ENCODE peak calls at places on chromosomes 3 and 15, in four cellular contexts. X, A, B and C are unnamed samples.

GRCh38 chr15:49832421-49832980 is 211.7 kb downstream of the DTWD1 start:
- DNase-seq in X (peak), B (no peak), A (no peak), C (peak)

GRCh38 chr15:90572893-90573292 is 43.2 kb downstream of the CRTC3 start:
- DNase-seq in B (no peak), A (no peak), X (no peak), C (no peak)

GRCh38 chr3:54550216-54550977 is 377.5 kb downstream of the LRTM1 start:
- DNase-seq in A (no peak), B (no peak), X (no peak), C (no peak)

GRCh38 chr15:52503788-52504496 is 24.7 kb downstream of the MYO5A start:
- DNase-seq in A (peak), B (no peak), X (no peak), C (no peak)

GRCh38 chr15:62250176-62250575 is 85.1 kb upstream of the C2CD4B start:
- DNase-seq in A (no peak), X (no peak), B (no peak), C (no peak)

GRCh38 chr3:151580592-151580991 is 119.7 kb upstream of the IGSF10 start:
- DNase-seq in X (no peak), A (no peak), B (no peak), C (no peak)

GRCh38 chr3:20975221-20975620 is 775.8 kb downstream of the ZNF385D start:
- DNase-seq in B (no peak), X (no peak), A (no peak), C (no peak)

GRCh38 chr15:43977072-43977884 is 150.5 kb downstream of the WDR76 start:
- DNase-seq in A (peak), B (no peak), X (peak), C (no peak)

GRCh38 chr3:104005815-104006214 is 1360.9 kb upstream of the ALCAM start:
- DNase-seq in X (peak), B (no peak), A (no peak), C (no peak)

GRCh38 chr15:86797135-86797534 is 717.5 kb downstream of the AGBL1 start:
- DNase-seq in B (no peak), X (no peak), A (no peak), C (no peak)

GRCh38 chr15:31857194-31857593 is 173.1 kb upstream of the CHRNA7 start:
- DNase-seq in A (no peak), B (no peak), X (no peak), C (peak)

GRCh38 chr3:188352196-188352927 is 198.4 kb downstream of the LPP start:
- DNase-seq in A (no peak), X (no peak), B (no peak), C (no peak)

GRCh38 chr3:50297896-50298725 is 1.1 kb downstream of the HYAL3 start:
- DNase-seq in X (no peak), B (no peak), A (no peak), C (no peak)

GRCh38 chr3:901953-902778 is 190.7 kb upstream of the CNTN6 start:
- DNase-seq in B (peak), A (no peak), X (no peak), C (no peak)

GRCh38 chr3:48685293-48685602 is 467 bp downstream of the NCKIPSD start:
- DNase-seq in B (no peak), A (no peak), X (no peak), C (no peak)

GRCh38 chr3:159948423-159949140 is 40.1 kb upstream of the IL12A start:
- DNase-seq in X (no peak), A (no peak), B (no peak), C (no peak)

GRCh38 chr15:32674681-32675080 is 33.2 kb downstream of the SCG5 start:
- DNase-seq in B (no peak), A (no peak), X (no peak), C (no peak)

GRCh38 chr3:34015204-34016142 is 217.0 kb downstream of the PDCD6IP start:
- DNase-seq in A (no peak), X (peak), B (no peak), C (peak)

GRCh38 chr3:27494784-27495183 is 10.6 kb upstream of the SLC4A7 start:
- DNase-seq in X (no peak), A (no peak), B (no peak), C (no peak)

GRCh38 chr3:192879346-192880031 is 38.2 kb downstream of the MB21D2 start:
- DNase-seq in B (no peak), A (no peak), X (peak), C (peak)

GRCh38 chr3:42099020-42099765 is 8.0 kb downstream of the TRAK1 start:
- DNase-seq in B (no peak), A (no peak), X (no peak), C (no peak)

GRCh38 chr3:98545940-98546339 is 14.2 kb downstream of the GPR15 start:
- DNase-seq in B (no peak), A (no peak), X (no peak), C (no peak)

GRCh38 chr3:161254861-161255260 is 33.8 kb downstream of the NMD3 start:
- DNase-seq in B (no peak), A (no peak), X (no peak), C (no peak)

GRCh38 chr3:129975332-129976090 is 991 bp downstream of the TRH start:
- DNase-seq in X (no peak), B (no peak), A (no peak), C (peak)

GRCh38 chr15:57881361-57881760 is 174.8 kb downstream of the POLR2M start:
- DNase-seq in A (no peak), B (no peak), X (no peak), C (no peak)

GRCh38 chr15:60370105-60370803 is 27.5 kb downstream of the ANXA2 start:
- DNase-seq in B (no peak), X (no peak), A (no peak), C (no peak)

GRCh38 chr3:71262368-71263265 is 320.9 kb downstream of the FOXP1 start:
- DNase-seq in B (no peak), A (no peak), X (peak), C (no peak)

GRCh38 chr3:142963266-142964149 is at the start of gene PAQR9:
- DNase-seq in X (peak), A (no peak), B (peak), C (peak)

GRCh38 chr15:100715571-100716455 is 113.4 kb downstream of the ASB7 start:
- DNase-seq in B (no peak), X (peak), A (no peak), C (no peak)

GRCh38 chr3:31752305-31753049 is 219.8 kb downstream of the STT3B start:
- DNase-seq in X (no peak), A (no peak), B (no peak), C (no peak)

GRCh38 chr15:92971081-92971480 is 71.0 kb downstream of the CHD2 start:
- DNase-seq in A (no peak), X (no peak), B (no peak), C (no peak)

GRCh38 chr15:59279023-59279422 is 72.4 kb downstream of the LDHAL6B start:
- DNase-seq in A (no peak), B (no peak), X (peak), C (no peak)

DNA sequence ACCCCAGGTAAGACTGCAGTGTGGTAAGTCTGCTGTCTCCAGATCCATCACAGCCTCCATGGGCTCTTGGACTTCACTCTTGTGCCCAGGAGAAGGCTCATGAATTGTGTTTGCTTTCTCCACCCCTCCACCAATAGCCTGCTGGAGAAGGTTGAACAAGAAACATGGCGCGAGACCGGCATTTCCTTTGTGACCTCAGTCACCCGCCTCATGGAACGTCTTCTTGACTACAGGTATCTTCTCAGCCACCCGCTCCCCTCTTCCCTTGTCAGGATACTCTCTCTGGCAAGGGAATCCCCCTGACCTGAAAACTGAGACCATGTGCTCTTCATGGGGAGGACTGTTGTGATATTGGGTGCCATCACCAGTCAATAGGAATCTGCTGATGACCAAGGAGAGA is 52.1 kb upstream of the MANF start:
- DNase-seq in A (no peak), B (no peak), X (no peak), C (no peak)
- TF ChIP-seq TCF7 in A (no peak), B (no peak), X (no peak), C (no peak)

GRCh38 chr3:184977796-184978195 is 165.8 kb downstream of the VPS8 start:
- DNase-seq in B (no peak), X (no peak), A (no peak), C (no peak)
- TF ChIP-seq TCF7 in B (no peak), X (no peak), A (no peak), C (no peak)

GRCh38 chr15:73678498-73678897 is 5.7 kb upstream of the CD276 start:
- DNase-seq in X (no peak), B (no peak), A (no peak), C (no peak)

GRCh38 chr15:73679964-73680363 is 4.2 kb upstream of the CD276 start:
- DNase-seq in B (no peak), X (no peak), A (no peak), C (no peak)

GRCh38 chr15:73679180-73679579 is 5.0 kb upstream of the CD276 start:
- DNase-seq in A (no peak), B (no peak), X (no peak), C (no peak)

GRCh38 chr15:73674587-73674986 is 9.6 kb upstream of the CD276 start:
- DNase-seq in A (no peak), B (no peak), X (no peak), C (no peak)

DNA sequence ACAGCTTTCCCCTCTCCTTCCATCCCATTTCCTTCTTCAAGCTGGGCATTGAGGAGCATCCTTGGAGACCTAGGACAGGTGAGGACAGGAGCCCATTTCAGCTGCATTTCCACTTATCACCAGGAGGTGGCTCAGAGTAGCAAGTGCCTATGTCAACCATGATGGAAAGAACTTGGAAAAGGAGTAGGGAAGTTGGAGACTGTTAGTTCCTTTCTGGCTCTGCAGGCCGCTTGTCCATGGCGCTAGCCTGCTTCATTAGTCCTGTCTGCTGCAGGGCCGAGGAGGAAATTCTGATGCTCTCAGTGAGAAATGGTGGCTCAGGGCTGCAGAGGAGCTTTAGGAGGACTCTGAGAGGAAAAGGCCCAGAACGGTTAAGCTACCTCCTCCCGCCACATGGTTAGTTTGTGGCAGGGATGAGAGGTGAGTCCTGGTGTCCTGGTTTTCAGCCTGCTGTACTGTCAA is 7.0 kb upstream of the CD276 start:
- DNase-seq in B (peak), X (peak), A (no peak), C (peak)
- TF ChIP-seq TCF7 in B (no peak), X (no peak), A (no peak), C (no peak)

GRCh38 chr15:70701891-70702568 is 61.3 kb downstream of the UACA start:
- DNase-seq in X (no peak), A (no peak), B (no peak), C (no peak)
- TF ChIP-seq TCF7 in X (no peak), A (no peak), B (no peak), C (no peak)

GRCh38 chr3:44185396-44185915 is 56.2 kb upstream of the TOPAZ1 start:
- DNase-seq in X (no peak), A (no peak), B (no peak), C (no peak)

GRCh38 chr3:44179251-44179650 is 62.4 kb upstream of the TOPAZ1 start:
- DNase-seq in A (no peak), B (no peak), X (no peak), C (no peak)

GRCh38 chr3:44186712-44187111 is 55.0 kb upstream of the TOPAZ1 start:
- DNase-seq in B (no peak), A (no peak), X (no peak), C (no peak)

GRCh38 chr3:44186111-44186672 is 55.5 kb upstream of the TOPAZ1 start:
- DNase-seq in X (no peak), A (no peak), B (no peak), C (no peak)

DNA sequence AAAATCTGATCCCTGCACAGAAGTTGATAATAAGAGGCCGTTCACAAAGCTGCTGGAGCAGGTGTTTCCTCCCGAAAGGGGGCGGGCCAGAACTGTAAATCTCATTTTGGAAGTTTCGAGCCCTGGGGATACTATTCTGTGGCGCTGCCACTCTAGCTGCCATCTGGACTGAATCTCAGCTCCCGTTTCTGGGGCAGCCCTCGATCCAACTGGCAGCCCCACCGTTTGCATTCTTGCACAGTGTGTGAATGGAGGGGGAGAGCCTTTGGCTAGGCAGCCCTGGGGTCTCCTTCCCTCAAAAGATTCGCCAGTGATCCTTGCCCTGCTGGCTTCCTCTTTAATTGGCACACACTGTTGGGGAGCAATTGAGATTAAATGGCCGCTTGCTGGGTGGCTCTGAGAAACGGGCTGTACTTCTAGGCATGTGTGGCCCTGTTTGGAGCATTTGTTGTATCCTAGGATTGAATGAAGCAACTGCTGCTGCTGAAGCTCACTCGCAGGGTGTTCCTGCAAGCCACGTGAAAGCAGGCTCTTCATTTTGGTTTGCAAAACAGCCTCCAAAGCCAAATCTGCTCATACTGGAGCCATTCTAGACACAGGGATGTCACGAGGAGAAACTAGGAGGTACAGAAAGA is 57.2 kb upstream of the TOPAZ1 start:
- DNase-seq in B (no peak), A (no peak), X (no peak), C (peak)
- TF ChIP-seq TCF7 in B (no peak), A (no peak), X (no peak), C (no peak)

DNA sequence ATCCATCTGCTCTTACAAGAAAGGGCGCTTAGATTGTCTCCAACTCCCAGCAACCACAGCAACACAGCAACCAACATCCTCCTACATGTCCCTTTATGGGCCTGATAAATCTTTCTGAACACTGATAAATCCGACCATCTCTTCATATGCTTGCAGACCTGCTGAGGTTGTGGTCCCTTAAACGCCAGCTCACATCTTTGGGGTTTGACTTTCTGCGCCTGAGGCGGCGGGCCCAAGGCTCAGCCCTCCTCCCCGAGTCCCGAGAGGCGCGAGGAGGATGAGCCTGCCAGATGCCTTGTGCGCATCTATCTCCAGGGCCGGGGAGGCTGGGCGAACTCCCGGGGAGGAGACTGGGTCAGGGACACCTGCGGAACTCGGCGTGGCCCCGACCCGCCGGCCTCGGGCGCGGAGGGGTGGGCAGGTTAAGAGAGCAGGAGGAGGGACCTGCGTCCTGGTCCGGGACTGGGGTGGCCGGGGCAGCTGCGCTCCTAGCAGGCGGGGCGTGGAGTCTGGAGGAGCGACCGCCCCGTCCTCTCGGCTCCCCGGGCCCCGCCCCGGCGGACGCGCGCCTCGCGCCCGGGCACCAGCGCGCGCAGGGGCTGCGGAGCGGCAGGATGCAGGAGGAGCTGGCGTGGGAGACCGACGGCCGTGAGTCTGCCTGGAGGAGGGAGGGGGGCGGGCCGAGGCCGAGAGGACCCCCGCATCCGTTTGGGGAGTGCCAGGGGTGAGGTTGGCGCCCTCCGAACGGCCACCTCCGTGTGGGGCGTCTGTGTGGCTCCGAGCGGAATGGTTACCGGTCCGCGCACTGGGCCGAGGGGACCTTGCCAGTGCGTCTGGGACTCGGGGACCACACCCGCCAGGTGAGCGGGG is at the start of gene ANKDD1A:
- DNase-seq in A (no peak), B (peak), X (no peak), C (peak)
- TF ChIP-seq TCF7 in A (no peak), B (no peak), X (no peak), C (no peak)

GRCh38 chr15:95972136-95972553 is 358.4 kb upstream of the NR2F2 start:
- DNase-seq in B (no peak), X (no peak), A (no peak), C (no peak)

GRCh38 chr15:95970326-95970725 is 360.2 kb upstream of the NR2F2 start:
- DNase-seq in A (no peak), X (no peak), B (no peak), C (no peak)

GRCh38 chr15:95975212-95975611 is 355.3 kb upstream of the NR2F2 start:
- DNase-seq in X (no peak), A (peak), B (no peak), C (no peak)

GRCh38 chr15:95972812-95973211 is 357.7 kb upstream of the NR2F2 start:
- DNase-seq in A (no peak), B (no peak), X (no peak), C (no peak)

GRCh38 chr15:95973566-95974256 is 356.8 kb upstream of the NR2F2 start:
- DNase-seq in B (no peak), A (peak), X (no peak), C (no peak)
- TF ChIP-seq TCF7 in B (no peak), A (peak), X (no peak), C (no peak)

GRCh38 chr3:13110678-13111116 is 37.5 kb upstream of the IQSEC1 start:
- DNase-seq in A (peak), B (no peak), X (no peak), C (no peak)
- TF ChIP-seq TCF7 in A (no peak), B (no peak), X (no peak), C (no peak)

GRCh38 chr3:123773681-123774431 is 110.3 kb downstream of the MYLK start:
- DNase-seq in X (no peak), A (no peak), B (no peak), C (no peak)
- TF ChIP-seq TCF7 in X (no peak), A (no peak), B (no peak), C (no peak)